ENCODE peak calls at places on chromosomes 4 and X, in five cellular contexts. One of them, this sample, is unnamed.

GRCh38 chr4:91958651-91959050 is 345.1 kb upstream of the GRID2 start:
- DNase-seq in T-helper 9 cell: no peak
- DNase-seq in omental fat pad: no peak
- DNase-seq in GM12891: no peak
- DNase-seq in WTC11: peak
- DNase-seq in this sample: no peak

GRCh38 chr4:121736735-121737351 is 28.1 kb downstream of the SMIM43 start:
- DNase-seq in T-helper 9 cell: no peak
- DNase-seq in omental fat pad: no peak
- DNase-seq in GM12891: no peak
- DNase-seq in WTC11: no peak
- DNase-seq in this sample: peak

GRCh38 chrX:46551494-46552128 is 6.4 kb upstream of the ZNF674 start:
- DNase-seq in T-helper 9 cell: no peak
- DNase-seq in omental fat pad: no peak
- DNase-seq in GM12891: no peak
- DNase-seq in WTC11: peak
- DNase-seq in this sample: peak

GRCh38 chrX:16839852-16840460 is 30.2 kb downstream of the RBBP7 start:
- DNase-seq in T-helper 9 cell: no peak
- DNase-seq in omental fat pad: no peak
- DNase-seq in GM12891: no peak
- DNase-seq in WTC11: no peak
- DNase-seq in this sample: peak

GRCh38 chrX:5113128-5113527 is 1115.5 kb downstream of the NLGN4X start:
- DNase-seq in T-helper 9 cell: no peak
- DNase-seq in omental fat pad: no peak
- DNase-seq in GM12891: no peak
- DNase-seq in WTC11: no peak
- DNase-seq in this sample: no peak

GRCh38 chr4:153260553-153261306 is 56.5 kb downstream of the TRIM2 start:
- DNase-seq in T-helper 9 cell: no peak
- DNase-seq in omental fat pad: no peak
- DNase-seq in GM12891: no peak
- DNase-seq in WTC11: no peak
- DNase-seq in this sample: no peak

GRCh38 chr4:78581626-78582025 is 30.1 kb downstream of the ANXA3 start:
- DNase-seq in T-helper 9 cell: no peak
- DNase-seq in omental fat pad: no peak
- DNase-seq in GM12891: no peak
- DNase-seq in WTC11: no peak
- DNase-seq in this sample: no peak

GRCh38 chrX:12843668-12844279 is 23.1 kb upstream of the TLR7 start:
- DNase-seq in T-helper 9 cell: no peak
- DNase-seq in omental fat pad: no peak
- DNase-seq in GM12891: no peak
- DNase-seq in WTC11: no peak
- DNase-seq in this sample: no peak

GRCh38 chr4:40515398-40516293 is 114.0 kb downstream of the RBM47 start:
- DNase-seq in T-helper 9 cell: no peak
- DNase-seq in omental fat pad: no peak
- DNase-seq in GM12891: peak
- DNase-seq in WTC11: no peak
- DNase-seq in this sample: no peak

GRCh38 chr4:182644326-182645050 is 272.7 kb downstream of the DCTD start:
- DNase-seq in T-helper 9 cell: no peak
- DNase-seq in omental fat pad: no peak
- DNase-seq in GM12891: no peak
- DNase-seq in WTC11: no peak
- DNase-seq in this sample: no peak

This sample was measured in WERI-Rb-1.